ENCODE peak calls at places on chromosome 2, in six cellular contexts. I, V, Z, P, T and C are unnamed samples. For H3K4me1, the result is how much of the 10 kb centered on the place peaks cover.

GRCh38 chr2:150477347-150477746 is 10.1 kb downstream of the RND3 start:
- DNase-seq in Z (no peak), V (no peak), T (no peak), I (no peak), P (no peak), C (no peak)

GRCh38 chr2:10659898-10660568 is 29.7 kb downstream of the NOL10 start:
- DNase-seq in I (no peak), T (peak), V (peak), Z (peak), P (peak), C (peak)

GRCh38 chr2:139142252-139142651 is 362.1 kb upstream of the NXPH2 start:
- DNase-seq in T (no peak), I (no peak), V (no peak), Z (peak), P (peak), C (no peak)

GRCh38 chr2:113202305-113203216 is 28.8 kb downstream of the PSD4 start:
- DNase-seq in Z (no peak), I (no peak), V (no peak), T (no peak), P (peak), C (no peak)

GRCh38 chr2:222922019-222922800 is 61.4 kb downstream of the ACSL3 start:
- DNase-seq in Z (no peak), V (no peak), I (no peak), T (no peak), P (no peak), C (no peak)

GRCh38 chr2:78541088-78541450 is 484.4 kb upstream of the REG3G start:
- DNase-seq in V (no peak), Z (no peak), I (no peak), T (no peak), P (no peak), C (no peak)

GRCh38 chr2:210517169-210517693 is 39.2 kb upstream of the CPS1 start:
- DNase-seq in P (no peak), I (no peak), Z (no peak), T (no peak), V (no peak), C (no peak)

GRCh38 chr2:131154647-131155046 is 49.5 kb downstream of the PLEKHB2 start:
- DNase-seq in Z (no peak), I (no peak), P (no peak), T (no peak), V (no peak), C (no peak)

GRCh38 chr2:1632006-1632348 is 112.3 kb downstream of the PXDN start:
- DNase-seq in Z (no peak), V (no peak), I (no peak), T (no peak), P (no peak), C (no peak)

GRCh38 chr2:112005391-112006075 is 49.5 kb upstream of the TMEM87B start:
- DNase-seq in V (no peak), P (no peak), T (no peak), Z (peak), I (no peak), C (no peak)

GRCh38 chr2:237322564-237322963 is 91.4 kb downstream of the COL6A3 start:
- DNase-seq in Z (no peak), I (no peak), P (peak), V (no peak), T (no peak), C (no peak)

GRCh38 chr2:45014016-45014702 is 4.9 kb upstream of the SIX2 start:
- DNase-seq in I (no peak), Z (no peak), P (peak), T (no peak), V (peak), C (no peak)

GRCh38 chr2:45011621-45012602 is 2.7 kb upstream of the SIX2 start:
- DNase-seq in P (no peak), V (no peak), Z (no peak), I (no peak), T (no peak), C (no peak)

GRCh38 chr2:45012733-45013132 is 3.5 kb upstream of the SIX2 start:
- DNase-seq in T (no peak), I (no peak), P (no peak), Z (no peak), V (no peak), C (no peak)

GRCh38 chr2:45010706-45011036 is 1.4 kb upstream of the SIX2 start:
- DNase-seq in T (no peak), I (no peak), Z (no peak), P (no peak), V (no peak), C (no peak)

GRCh38 chr2:45013229-45014015 is 4.2 kb upstream of the SIX2 start:
- DNase-seq in T (no peak), I (no peak), P (peak), V (peak), Z (no peak), C (no peak)
- H3K4me3 ChIP-seq in T (peak), I (no peak), P (peak), V (peak), Z (no peak), C (no peak)

GRCh38 chr2:240436626-240437180 is 1.2 kb downstream of the GPC1 start:
- DNase-seq in Z (no peak), T (no peak), I (peak), V (peak), P (peak), C (no peak)

GRCh38 chr2:240437181-240437860 is 1.9 kb downstream of the GPC1 start:
- DNase-seq in V (peak), P (peak), T (no peak), Z (no peak), I (peak), C (no peak)

GRCh38 chr2:240435457-240435954 is at the start of gene GPC1:
- DNase-seq in I (peak), T (peak), Z (peak), V (peak), P (peak), C (peak)

GRCh38 chr2:240434728-240435456 is 571 bp upstream of the GPC1 start:
- DNase-seq in I (peak), P (peak), T (peak), Z (peak), V (peak), C (peak)

GRCh38 chr2:240435955-240436625 is 627 bp downstream of the GPC1 start:
- DNase-seq in T (no peak), Z (peak), V (no peak), P (peak), I (peak), C (peak)
- H3K27ac ChIP-seq in T (peak), Z (peak), V (peak), P (no peak), I (no peak), C (no peak)

GRCh38 chr2:20521682-20522189 is 74.9 kb downstream of the RHOB start:
- DNase-seq in P (no peak), I (no peak), T (no peak), Z (no peak), V (no peak), C (no peak)

GRCh38 chr2:20522311-20522710 is 75.4 kb downstream of the RHOB start:
- DNase-seq in P (no peak), T (no peak), V (no peak), I (no peak), Z (no peak), C (no peak)

GRCh38 chr2:20523053-20523452 is 76.2 kb downstream of the RHOB start:
- DNase-seq in V (no peak), I (no peak), P (peak), Z (no peak), T (no peak), C (no peak)

GRCh38 chr2:20520128-20520527 is 73.3 kb downstream of the RHOB start:
- DNase-seq in V (no peak), I (no peak), P (no peak), T (no peak), Z (no peak), C (no peak)

GRCh38 chr2:20521193-20521592 is 74.3 kb downstream of the RHOB start:
- DNase-seq in I (no peak), P (no peak), V (no peak), T (no peak), Z (no peak), C (no peak)
- H3K4me1 ChIP-seq in I (under half), P (under half), V (under half), T (under half), Z (under half), C (under half)

GRCh38 chr2:56185101-56185581 is 1.4 kb downstream of the CCDC85A start:
- DNase-seq in T (peak), P (peak), I (no peak), Z (peak), V (peak), C (no peak)
- H3K4me3 ChIP-seq in T (peak), P (peak), I (no peak), Z (peak), V (peak), C (no peak)

DNA sequence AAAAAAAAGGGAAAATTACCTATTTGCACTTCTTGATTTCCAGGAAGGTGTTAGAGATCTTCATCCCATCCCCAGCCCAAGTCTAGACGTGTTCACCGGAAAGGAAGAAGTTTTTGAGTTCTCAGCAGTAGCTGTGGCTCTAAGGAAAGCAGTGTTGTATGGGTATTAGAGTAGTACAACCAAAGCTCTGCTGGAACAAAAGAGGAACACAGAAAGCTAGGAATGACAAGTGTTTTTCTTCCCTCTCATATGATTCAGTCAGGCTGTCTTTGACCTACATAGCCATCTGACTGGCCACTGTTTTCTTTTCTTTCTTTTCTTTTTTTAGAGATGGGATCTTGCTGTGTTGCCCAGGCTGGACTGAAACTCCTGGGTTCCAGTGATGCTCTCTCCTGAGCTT is 82.7 kb upstream of the SLC39A10 start:
- DNase-seq in P (no peak), I (no peak), V (no peak), Z (no peak), T (no peak), C (no peak)
- H3K27ac ChIP-seq in P (no peak), I (no peak), V (no peak), Z (no peak), T (no peak), C (no peak)

GRCh38 chr2:146709004-146709403 is 1135.8 kb upstream of the ACVR2A start:
- DNase-seq in Z (no peak), P (no peak), V (no peak), T (no peak), I (no peak), C (no peak)
- H3K4me1 ChIP-seq in Z (under half), P (under half), V (under half), T (under half), I (under half), C (under half)

DNA sequence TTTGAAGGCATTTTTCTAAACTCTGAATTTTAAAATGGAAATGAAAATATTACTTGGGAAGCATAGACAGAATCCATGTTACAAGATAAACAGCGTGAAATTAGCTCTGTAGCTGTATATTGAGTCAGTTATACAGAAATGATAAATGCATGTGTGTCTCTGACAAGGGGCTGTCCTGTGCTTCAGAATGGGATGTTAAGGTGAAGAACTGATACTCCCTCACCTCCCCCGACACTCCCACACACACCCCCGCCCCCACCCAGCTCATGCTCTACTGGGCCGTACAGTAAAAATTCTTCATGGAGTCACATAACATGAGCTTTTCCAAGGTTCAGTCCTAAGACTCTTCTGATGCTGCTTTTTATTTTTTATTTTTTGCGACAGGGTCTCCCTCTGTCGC is 868 bp upstream of the THUMPD2 start:
- DNase-seq in Z (no peak), I (no peak), P (no peak), V (no peak), T (no peak), C (no peak)
- H3K4me3 ChIP-seq in Z (no peak), I (no peak), P (no peak), V (peak), T (peak), C (peak)